ENCODE peak calls at places on chromosomes 7 and 10, in six cellular contexts. One of them, this sample, is unnamed.

GRCh38 chr10:92897916-92898315 is 49.6 kb downstream of the EXOC6 start:
- DNase-seq in HT-29: no peak
- DNase-seq in T-helper 2 cell: no peak
- DNase-seq in activated effector memory CD4-positive, alpha-beta T cell treated with anti-CD3 and anti-CD28 coated beads, Interleukin-2, amount 50 U/mL, for 16 hours: no peak
- DNase-seq in left cardiac atrium: no peak
- DNase-seq in fibroblast of gingiva: no peak
- DNase-seq in this sample: no peak

GRCh38 chr10:33897255-33897893 is 562.9 kb upstream of the NRP1 start:
- DNase-seq in HT-29: no peak
- DNase-seq in T-helper 2 cell: no peak
- DNase-seq in activated effector memory CD4-positive, alpha-beta T cell treated with anti-CD3 and anti-CD28 coated beads, Interleukin-2, amount 50 U/mL, for 16 hours: no peak
- DNase-seq in left cardiac atrium: no peak
- DNase-seq in fibroblast of gingiva: peak
- DNase-seq in this sample: no peak

GRCh38 chr10:14820010-14820774 is 17.6 kb downstream of the CDNF start:
- DNase-seq in HT-29: no peak
- DNase-seq in T-helper 2 cell: no peak
- DNase-seq in activated effector memory CD4-positive, alpha-beta T cell treated with anti-CD3 and anti-CD28 coated beads, Interleukin-2, amount 50 U/mL, for 16 hours: no peak
- DNase-seq in left cardiac atrium: no peak
- DNase-seq in fibroblast of gingiva: peak
- DNase-seq in this sample: no peak

GRCh38 chr10:58240531-58240930 is 27.2 kb downstream of the IPMK start:
- DNase-seq in HT-29: no peak
- DNase-seq in T-helper 2 cell: no peak
- DNase-seq in activated effector memory CD4-positive, alpha-beta T cell treated with anti-CD3 and anti-CD28 coated beads, Interleukin-2, amount 50 U/mL, for 16 hours: no peak
- DNase-seq in left cardiac atrium: no peak
- DNase-seq in fibroblast of gingiva: no peak
- DNase-seq in this sample: no peak

GRCh38 chr7:131108212-131108980 is 219.3 kb upstream of the MKLN1 start:
- DNase-seq in HT-29: peak
- DNase-seq in T-helper 2 cell: no peak
- DNase-seq in activated effector memory CD4-positive, alpha-beta T cell treated with anti-CD3 and anti-CD28 coated beads, Interleukin-2, amount 50 U/mL, for 16 hours: no peak
- DNase-seq in left cardiac atrium: no peak
- DNase-seq in fibroblast of gingiva: peak
- DNase-seq in this sample: no peak

GRCh38 chr10:28077889-28078288 is 79.0 kb upstream of the ODAD2 start:
- DNase-seq in HT-29: no peak
- DNase-seq in T-helper 2 cell: no peak
- DNase-seq in activated effector memory CD4-positive, alpha-beta T cell treated with anti-CD3 and anti-CD28 coated beads, Interleukin-2, amount 50 U/mL, for 16 hours: no peak
- DNase-seq in left cardiac atrium: no peak
- DNase-seq in fibroblast of gingiva: peak
- DNase-seq in this sample: no peak

GRCh38 chr7:103865442-103865841 is 124.0 kb downstream of the RELN start:
- DNase-seq in HT-29: no peak
- DNase-seq in T-helper 2 cell: no peak
- DNase-seq in activated effector memory CD4-positive, alpha-beta T cell treated with anti-CD3 and anti-CD28 coated beads, Interleukin-2, amount 50 U/mL, for 16 hours: no peak
- DNase-seq in left cardiac atrium: no peak
- DNase-seq in fibroblast of gingiva: no peak
- DNase-seq in this sample: no peak

GRCh38 chr10:78215645-78216044 is 182.0 kb downstream of the RPS24 start:
- DNase-seq in HT-29: no peak
- DNase-seq in T-helper 2 cell: no peak
- DNase-seq in activated effector memory CD4-positive, alpha-beta T cell treated with anti-CD3 and anti-CD28 coated beads, Interleukin-2, amount 50 U/mL, for 16 hours: no peak
- DNase-seq in left cardiac atrium: peak
- DNase-seq in fibroblast of gingiva: peak
- DNase-seq in this sample: peak

GRCh38 chr10:28838908-28839307 is 161.6 kb downstream of the BAMBI start:
- DNase-seq in HT-29: no peak
- DNase-seq in T-helper 2 cell: no peak
- DNase-seq in activated effector memory CD4-positive, alpha-beta T cell treated with anti-CD3 and anti-CD28 coated beads, Interleukin-2, amount 50 U/mL, for 16 hours: no peak
- DNase-seq in left cardiac atrium: no peak
- DNase-seq in fibroblast of gingiva: no peak
- DNase-seq in this sample: no peak

GRCh38 chr10:34627331-34627730 is 187.8 kb downstream of the PARD3 start:
- DNase-seq in HT-29: no peak
- DNase-seq in T-helper 2 cell: no peak
- DNase-seq in activated effector memory CD4-positive, alpha-beta T cell treated with anti-CD3 and anti-CD28 coated beads, Interleukin-2, amount 50 U/mL, for 16 hours: no peak
- DNase-seq in left cardiac atrium: no peak
- DNase-seq in fibroblast of gingiva: no peak
- DNase-seq in this sample: no peak

GRCh38 chr7:55120501-55121198 is 101.8 kb downstream of the EGFR start:
- DNase-seq in HT-29: peak
- DNase-seq in T-helper 2 cell: no peak
- DNase-seq in activated effector memory CD4-positive, alpha-beta T cell treated with anti-CD3 and anti-CD28 coated beads, Interleukin-2, amount 50 U/mL, for 16 hours: no peak
- DNase-seq in left cardiac atrium: peak
- DNase-seq in fibroblast of gingiva: peak
- DNase-seq in this sample: peak

GRCh38 chr10:16853201-16853600 is 36.0 kb upstream of the RSU1 start:
- DNase-seq in HT-29: peak
- DNase-seq in T-helper 2 cell: no peak
- DNase-seq in activated effector memory CD4-positive, alpha-beta T cell treated with anti-CD3 and anti-CD28 coated beads, Interleukin-2, amount 50 U/mL, for 16 hours: no peak
- DNase-seq in left cardiac atrium: no peak
- DNase-seq in fibroblast of gingiva: peak
- DNase-seq in this sample: peak

GRCh38 chr7:158272509-158273137 is 315.0 kb downstream of the PTPRN2 start:
- DNase-seq in HT-29: no peak
- DNase-seq in T-helper 2 cell: no peak
- DNase-seq in activated effector memory CD4-positive, alpha-beta T cell treated with anti-CD3 and anti-CD28 coated beads, Interleukin-2, amount 50 U/mL, for 16 hours: peak
- DNase-seq in left cardiac atrium: no peak
- DNase-seq in fibroblast of gingiva: no peak
- DNase-seq in this sample: no peak

GRCh38 chr7:80453699-80454340 is 58.0 kb downstream of the GNAT3 start:
- DNase-seq in HT-29: peak
- DNase-seq in T-helper 2 cell: no peak
- DNase-seq in activated effector memory CD4-positive, alpha-beta T cell treated with anti-CD3 and anti-CD28 coated beads, Interleukin-2, amount 50 U/mL, for 16 hours: no peak
- DNase-seq in left cardiac atrium: no peak
- DNase-seq in fibroblast of gingiva: no peak
- DNase-seq in this sample: peak

GRCh38 chr7:151796091-151796870 is 80.6 kb downstream of the PRKAG2 start:
- DNase-seq in HT-29: peak
- DNase-seq in T-helper 2 cell: no peak
- DNase-seq in activated effector memory CD4-positive, alpha-beta T cell treated with anti-CD3 and anti-CD28 coated beads, Interleukin-2, amount 50 U/mL, for 16 hours: no peak
- DNase-seq in left cardiac atrium: peak
- DNase-seq in fibroblast of gingiva: peak
- DNase-seq in this sample: no peak

GRCh38 chr7:68058014-68058413 is 1061.4 kb downstream of the TYW1 start:
- DNase-seq in HT-29: no peak
- DNase-seq in T-helper 2 cell: no peak
- DNase-seq in activated effector memory CD4-positive, alpha-beta T cell treated with anti-CD3 and anti-CD28 coated beads, Interleukin-2, amount 50 U/mL, for 16 hours: no peak
- DNase-seq in left cardiac atrium: no peak
- DNase-seq in fibroblast of gingiva: no peak
- DNase-seq in this sample: no peak

GRCh38 chr7:47529826-47530555 is 51.9 kb downstream of the TNS3 start:
- DNase-seq in HT-29: no peak
- DNase-seq in T-helper 2 cell: no peak
- DNase-seq in activated effector memory CD4-positive, alpha-beta T cell treated with anti-CD3 and anti-CD28 coated beads, Interleukin-2, amount 50 U/mL, for 16 hours: no peak
- DNase-seq in left cardiac atrium: no peak
- DNase-seq in fibroblast of gingiva: no peak
- DNase-seq in this sample: no peak

GRCh38 chr10:91220954-91221696 is 662 bp downstream of the PCGF5 start:
- DNase-seq in HT-29: peak
- DNase-seq in T-helper 2 cell: no peak
- DNase-seq in activated effector memory CD4-positive, alpha-beta T cell treated with anti-CD3 and anti-CD28 coated beads, Interleukin-2, amount 50 U/mL, for 16 hours: peak
- DNase-seq in left cardiac atrium: peak
- DNase-seq in fibroblast of gingiva: peak
- DNase-seq in this sample: peak

GRCh38 chr10:124296121-124296812 is 122.5 kb downstream of the OAT start:
- DNase-seq in HT-29: peak
- DNase-seq in T-helper 2 cell: no peak
- DNase-seq in activated effector memory CD4-positive, alpha-beta T cell treated with anti-CD3 and anti-CD28 coated beads, Interleukin-2, amount 50 U/mL, for 16 hours: peak
- DNase-seq in left cardiac atrium: no peak
- DNase-seq in fibroblast of gingiva: peak
- DNase-seq in this sample: peak

GRCh38 chr7:288671-289101 is 1.3 kb upstream of the FOXL3 start:
- DNase-seq in HT-29: no peak
- DNase-seq in T-helper 2 cell: no peak
- DNase-seq in activated effector memory CD4-positive, alpha-beta T cell treated with anti-CD3 and anti-CD28 coated beads, Interleukin-2, amount 50 U/mL, for 16 hours: peak
- DNase-seq in left cardiac atrium: peak
- DNase-seq in fibroblast of gingiva: no peak
- DNase-seq in this sample: no peak

GRCh38 chr10:16436758-16437539 is at the start of gene PTER:
- DNase-seq in HT-29: peak
- DNase-seq in T-helper 2 cell: peak
- DNase-seq in activated effector memory CD4-positive, alpha-beta T cell treated with anti-CD3 and anti-CD28 coated beads, Interleukin-2, amount 50 U/mL, for 16 hours: peak
- DNase-seq in left cardiac atrium: peak
- DNase-seq in fibroblast of gingiva: peak
- DNase-seq in this sample: peak

GRCh38 chr7:55309040-55309991 is 55.8 kb upstream of the LANCL2 start:
- DNase-seq in HT-29: no peak
- DNase-seq in T-helper 2 cell: peak
- DNase-seq in activated effector memory CD4-positive, alpha-beta T cell treated with anti-CD3 and anti-CD28 coated beads, Interleukin-2, amount 50 U/mL, for 16 hours: peak
- DNase-seq in left cardiac atrium: no peak
- DNase-seq in fibroblast of gingiva: no peak
- DNase-seq in this sample: no peak

GRCh38 chr10:97475936-97476594 is 22.2 kb downstream of the MMS19 start:
- DNase-seq in HT-29: no peak
- DNase-seq in T-helper 2 cell: no peak
- DNase-seq in activated effector memory CD4-positive, alpha-beta T cell treated with anti-CD3 and anti-CD28 coated beads, Interleukin-2, amount 50 U/mL, for 16 hours: no peak
- DNase-seq in left cardiac atrium: no peak
- DNase-seq in fibroblast of gingiva: peak
- DNase-seq in this sample: no peak

GRCh38 chr10:9814285-9814866 is 1203.3 kb upstream of the CELF2 start:
- DNase-seq in HT-29: no peak
- DNase-seq in T-helper 2 cell: no peak
- DNase-seq in activated effector memory CD4-positive, alpha-beta T cell treated with anti-CD3 and anti-CD28 coated beads, Interleukin-2, amount 50 U/mL, for 16 hours: no peak
- DNase-seq in left cardiac atrium: no peak
- DNase-seq in fibroblast of gingiva: peak
- DNase-seq in this sample: no peak

GRCh38 chr10:133127291-133128125 is 32.5 kb upstream of the KNDC1 start:
- DNase-seq in HT-29: no peak
- DNase-seq in T-helper 2 cell: no peak
- DNase-seq in activated effector memory CD4-positive, alpha-beta T cell treated with anti-CD3 and anti-CD28 coated beads, Interleukin-2, amount 50 U/mL, for 16 hours: peak
- DNase-seq in left cardiac atrium: no peak
- DNase-seq in fibroblast of gingiva: no peak
- DNase-seq in this sample: no peak

GRCh38 chr7:45660901-45661211 is 86.7 kb downstream of the ADCY1 start:
- DNase-seq in HT-29: no peak
- DNase-seq in T-helper 2 cell: no peak
- DNase-seq in activated effector memory CD4-positive, alpha-beta T cell treated with anti-CD3 and anti-CD28 coated beads, Interleukin-2, amount 50 U/mL, for 16 hours: no peak
- DNase-seq in left cardiac atrium: no peak
- DNase-seq in fibroblast of gingiva: no peak
- DNase-seq in this sample: no peak

GRCh38 chr10:93068411-93069244 is 5.1 kb upstream of the CYP26A1 start:
- DNase-seq in HT-29: no peak
- DNase-seq in T-helper 2 cell: no peak
- DNase-seq in activated effector memory CD4-positive, alpha-beta T cell treated with anti-CD3 and anti-CD28 coated beads, Interleukin-2, amount 50 U/mL, for 16 hours: no peak
- DNase-seq in left cardiac atrium: no peak
- DNase-seq in fibroblast of gingiva: peak
- DNase-seq in this sample: peak

GRCh38 chr7:1571261-1571650 is 1.4 kb upstream of the PSMG3 start:
- DNase-seq in HT-29: no peak
- DNase-seq in T-helper 2 cell: no peak
- DNase-seq in activated effector memory CD4-positive, alpha-beta T cell treated with anti-CD3 and anti-CD28 coated beads, Interleukin-2, amount 50 U/mL, for 16 hours: no peak
- DNase-seq in left cardiac atrium: no peak
- DNase-seq in fibroblast of gingiva: peak
- DNase-seq in this sample: no peak

GRCh38 chr10:132230557-132231210 is 43.9 kb downstream of the DPYSL4 start:
- DNase-seq in HT-29: no peak
- DNase-seq in T-helper 2 cell: no peak
- DNase-seq in activated effector memory CD4-positive, alpha-beta T cell treated with anti-CD3 and anti-CD28 coated beads, Interleukin-2, amount 50 U/mL, for 16 hours: no peak
- DNase-seq in left cardiac atrium: no peak
- DNase-seq in fibroblast of gingiva: no peak
- DNase-seq in this sample: no peak

GRCh38 chr7:32892521-32893224 is 1.1 kb upstream of the KBTBD2 start:
- DNase-seq in HT-29: peak
- DNase-seq in T-helper 2 cell: peak
- DNase-seq in activated effector memory CD4-positive, alpha-beta T cell treated with anti-CD3 and anti-CD28 coated beads, Interleukin-2, amount 50 U/mL, for 16 hours: peak
- DNase-seq in left cardiac atrium: peak
- DNase-seq in fibroblast of gingiva: peak
- DNase-seq in this sample: peak

GRCh38 chr10:84095821-84096497 is 43.4 kb upstream of the GHITM start:
- DNase-seq in HT-29: no peak
- DNase-seq in T-helper 2 cell: no peak
- DNase-seq in activated effector memory CD4-positive, alpha-beta T cell treated with anti-CD3 and anti-CD28 coated beads, Interleukin-2, amount 50 U/mL, for 16 hours: no peak
- DNase-seq in left cardiac atrium: peak
- DNase-seq in fibroblast of gingiva: no peak
- DNase-seq in this sample: peak

GRCh38 chr10:12351447-12351846 is 2.1 kb downstream of the CAMK1D start:
- DNase-seq in HT-29: no peak
- DNase-seq in T-helper 2 cell: no peak
- DNase-seq in activated effector memory CD4-positive, alpha-beta T cell treated with anti-CD3 and anti-CD28 coated beads, Interleukin-2, amount 50 U/mL, for 16 hours: peak
- DNase-seq in left cardiac atrium: no peak
- DNase-seq in fibroblast of gingiva: no peak
- DNase-seq in this sample: no peak

GRCh38 chr7:110157631-110158362 is 933.1 kb upstream of the LRRN3 start:
- DNase-seq in HT-29: no peak
- DNase-seq in T-helper 2 cell: no peak
- DNase-seq in activated effector memory CD4-positive, alpha-beta T cell treated with anti-CD3 and anti-CD28 coated beads, Interleukin-2, amount 50 U/mL, for 16 hours: no peak
- DNase-seq in left cardiac atrium: no peak
- DNase-seq in fibroblast of gingiva: no peak
- DNase-seq in this sample: no peak

GRCh38 chr10:131231965-131232541 is 79.5 kb downstream of the TCERG1L start:
- DNase-seq in HT-29: no peak
- DNase-seq in T-helper 2 cell: no peak
- DNase-seq in activated effector memory CD4-positive, alpha-beta T cell treated with anti-CD3 and anti-CD28 coated beads, Interleukin-2, amount 50 U/mL, for 16 hours: no peak
- DNase-seq in left cardiac atrium: peak
- DNase-seq in fibroblast of gingiva: no peak
- DNase-seq in this sample: no peak

GRCh38 chr7:135919071-135919841 is 57.9 kb downstream of the MTPN start:
- DNase-seq in HT-29: no peak
- DNase-seq in T-helper 2 cell: no peak
- DNase-seq in activated effector memory CD4-positive, alpha-beta T cell treated with anti-CD3 and anti-CD28 coated beads, Interleukin-2, amount 50 U/mL, for 16 hours: no peak
- DNase-seq in left cardiac atrium: no peak
- DNase-seq in fibroblast of gingiva: no peak
- DNase-seq in this sample: no peak

GRCh38 chr7:6193734-6194133 is 78.7 kb downstream of the CYTH3 start:
- DNase-seq in HT-29: no peak
- DNase-seq in T-helper 2 cell: no peak
- DNase-seq in activated effector memory CD4-positive, alpha-beta T cell treated with anti-CD3 and anti-CD28 coated beads, Interleukin-2, amount 50 U/mL, for 16 hours: no peak
- DNase-seq in left cardiac atrium: no peak
- DNase-seq in fibroblast of gingiva: no peak
- DNase-seq in this sample: no peak